ENCODE peak calls at places on chromosomes 1 and 21, in eight cellular contexts. H is cardiac muscle cell; X is IMR-90; N is CD8-positive, alpha-beta T cell; T is psoas muscle; M is endothelial cell of umbilical vein; C is prostate gland; A is brain microvascular endothelial cell. J is an unnamed sample.

GRCh38 chr1:97082160-97082848 is 360.7 kb downstream of the PTBP2 start:
- DNase-seq in C (no peak), N (no peak), M (no peak), T (no peak), H (no peak), X (no peak), A (no peak), J (no peak)

GRCh38 chr1:227559499-227559898 is 3.9 kb upstream of the ZNF678 start:
- DNase-seq in A (no peak), H (no peak), N (no peak), C (no peak), M (no peak), T (no peak), X (no peak), J (no peak)

GRCh38 chr1:150995896-150996295 is 10.8 kb downstream of the MINDY1 start:
- DNase-seq in N (no peak), H (peak), A (no peak), X (no peak), M (no peak), C (no peak), T (no peak), J (no peak)

GRCh38 chr1:53981220-53981619 is 35.1 kb downstream of the LRRC42 start:
- DNase-seq in N (no peak), M (no peak), C (no peak), H (no peak), A (peak), T (no peak), X (no peak), J (no peak)

GRCh38 chr1:53619811-53620619 is 118.9 kb downstream of the GLIS1 start:
- DNase-seq in T (no peak), N (no peak), X (peak), M (no peak), C (no peak), H (peak), A (no peak), J (peak)

GRCh38 chr1:162631546-162632233 is 574 bp upstream of the DDR2 start:
- DNase-seq in H (peak), N (no peak), A (peak), X (peak), C (no peak), M (peak), T (peak), J (no peak)

GRCh38 chr1:227437495-227438008 is 119.3 kb upstream of the CDC42BPA start:
- DNase-seq in C (no peak), X (peak), H (peak), M (peak), N (no peak), T (no peak), A (peak), J (no peak)

GRCh38 chr1:44049839-44050238 is 18.6 kb upstream of the SLC6A9 start:
- DNase-seq in X (peak), T (no peak), N (no peak), H (no peak), A (peak), C (no peak), M (peak), J (no peak)

GRCh38 chr1:6510493-6510892 is 19.0 kb upstream of the PLEKHG5 start:
- DNase-seq in X (no peak), H (no peak), T (no peak), A (no peak), C (no peak), M (no peak), N (no peak), J (no peak)

GRCh38 chr1:3638027-3638426 is 11.9 kb downstream of the WRAP73 start:
- DNase-seq in A (no peak), N (no peak), H (no peak), C (no peak), T (no peak), X (no peak), M (no peak), J (no peak)

GRCh38 chr1:236753554-236753953 is 41.5 kb upstream of the MTR start:
- DNase-seq in T (no peak), M (no peak), C (no peak), X (peak), H (peak), A (no peak), N (no peak), J (no peak)

GRCh38 chr1:118636004-118636403 is 352.1 kb downstream of the TBX15 start:
- DNase-seq in T (no peak), C (no peak), N (no peak), H (no peak), M (no peak), A (no peak), X (no peak), J (no peak)

GRCh38 chr21:32240708-32241433 is 38.0 kb downstream of the MIS18A start:
- DNase-seq in H (no peak), A (no peak), X (peak), M (no peak), T (no peak), N (no peak), C (no peak), J (no peak)

GRCh38 chr1:94296018-94296417 is 58.6 kb upstream of the ARHGAP29 start:
- DNase-seq in X (peak), H (no peak), A (peak), M (peak), C (no peak), N (no peak), T (no peak), J (no peak)

GRCh38 chr1:15352122-15352957 is 57.3 kb upstream of the EFHD2 start:
- DNase-seq in A (peak), X (peak), H (no peak), T (no peak), M (peak), N (peak), C (peak), J (no peak)

GRCh38 chr1:53068314-53069084 is 6.5 kb downstream of the PODN start:
- DNase-seq in M (no peak), A (no peak), N (no peak), C (no peak), X (no peak), T (no peak), H (no peak), J (peak)

GRCh38 chr1:31214316-31215082 is 25.2 kb downstream of the NKAIN1 start:
- DNase-seq in N (no peak), M (no peak), T (no peak), A (no peak), C (no peak), H (peak), X (no peak), J (no peak)

GRCh38 chr1:112790920-112791722 is 76.0 kb upstream of the PPM1J start:
- DNase-seq in X (no peak), N (no peak), A (no peak), T (no peak), C (no peak), H (no peak), M (no peak), J (no peak)

GRCh38 chr1:226181996-226182714 is 4.4 kb downstream of the ACBD3 start:
- DNase-seq in A (peak), T (peak), N (no peak), X (peak), H (peak), M (peak), C (no peak), J (no peak)

GRCh38 chr1:13570924-13571323 is 12.7 kb upstream of the PDPN start:
- DNase-seq in X (no peak), H (no peak), M (no peak), C (no peak), N (no peak), T (no peak), A (no peak), J (no peak)

GRCh38 chr1:51818487-51818886 is 60.0 kb downstream of the NRDC start:
- DNase-seq in C (no peak), T (no peak), M (no peak), H (no peak), X (no peak), N (no peak), A (no peak), J (no peak)

GRCh38 chr1:116847688-116848531 is 61.8 kb upstream of the PTGFRN start:
- DNase-seq in A (peak), H (no peak), M (peak), X (peak), T (peak), N (no peak), C (no peak), J (peak)

GRCh38 chr21:14602418-14602987 is 56.4 kb upstream of the SAMSN1 start:
- DNase-seq in X (no peak), M (no peak), C (no peak), H (no peak), N (no peak), T (no peak), A (no peak), J (no peak)

GRCh38 chr1:95953005-95953404 is 719.0 kb downstream of the RWDD3 start:
- DNase-seq in T (no peak), N (no peak), A (no peak), X (peak), H (peak), C (no peak), M (peak), J (no peak)

GRCh38 chr1:238370600-238370999 is 479.9 kb upstream of the ZP4 start:
- DNase-seq in A (no peak), M (no peak), H (no peak), C (no peak), T (no peak), X (no peak), N (no peak), J (no peak)

GRCh38 chr1:161172776-161173376 is 4.4 kb downstream of the B4GALT3 start:
- DNase-seq in N (no peak), C (no peak), T (peak), X (peak), M (no peak), A (peak), H (no peak), J (no peak)

GRCh38 chr1:222828939-222829338 is 14.1 kb downstream of the DISP1 start:
- DNase-seq in H (no peak), X (no peak), C (no peak), M (no peak), T (no peak), A (no peak), N (no peak), J (no peak)

GRCh38 chr21:45011911-45012660 is 62.3 kb upstream of the ADARB1 start:
- DNase-seq in C (no peak), X (peak), T (peak), A (peak), H (peak), M (peak), N (no peak), J (no peak)

GRCh38 chr1:25729774-25730173 is 70.2 kb upstream of the SELENON start:
- DNase-seq in C (no peak), M (peak), T (no peak), A (no peak), N (no peak), X (no peak), H (no peak), J (no peak)

GRCh38 chr1:68448365-68448764 is 1.4 kb downstream of the RPE65 start:
- DNase-seq in N (no peak), A (no peak), X (no peak), T (no peak), M (no peak), C (no peak), H (no peak), J (no peak)

GRCh38 chr1:230749150-230749549 is 2.0 kb downstream of the CAPN9 start:
- DNase-seq in M (no peak), A (no peak), X (no peak), N (no peak), H (no peak), T (no peak), C (no peak), J (no peak)
- H3K4me3 ChIP-seq in M (no peak), A (no peak), X (no peak), N (no peak), H (no peak), T (no peak), C (no peak), J (no peak)

GRCh38 chr1:201724039-201724759 is 104.8 kb upstream of the IPO9 start:
- DNase-seq in N (no peak), A (no peak), M (no peak), X (no peak), T (no peak), H (peak), C (no peak), J (no peak)

GRCh38 chr1:201726700-201727099 is 102.3 kb upstream of the IPO9 start:
- DNase-seq in C (no peak), T (no peak), M (no peak), H (no peak), X (no peak), A (no peak), N (no peak), J (no peak)

GRCh38 chr1:201721131-201722049 is 107.6 kb upstream of the IPO9 start:
- DNase-seq in A (peak), H (peak), C (no peak), T (no peak), N (no peak), M (no peak), X (peak), J (no peak)

GRCh38 chr1:201728731-201729130 is 100.2 kb upstream of the IPO9 start:
- DNase-seq in M (no peak), C (no peak), X (no peak), H (no peak), T (no peak), A (no peak), N (no peak), J (no peak)

GRCh38 chr1:201724760-201725105 is 104.2 kb upstream of the IPO9 start:
- DNase-seq in T (no peak), C (no peak), H (peak), X (peak), N (no peak), M (peak), A (no peak), J (no peak)
- H3K27ac ChIP-seq in T (peak), C (peak), H (peak), X (peak), N (no peak), M (no peak), A (no peak), J (peak)

GRCh38 chr1:182015360-182015759 is 46.2 kb downstream of the ZNF648 start:
- DNase-seq in N (no peak), X (no peak), M (no peak), T (no peak), A (no peak), H (no peak), C (no peak), J (no peak)
- TF ChIP-seq CTCF in N (no peak), X (no peak), M (no peak), T (no peak), A (no peak), H (no peak), C (no peak), J (no peak)

DNA sequence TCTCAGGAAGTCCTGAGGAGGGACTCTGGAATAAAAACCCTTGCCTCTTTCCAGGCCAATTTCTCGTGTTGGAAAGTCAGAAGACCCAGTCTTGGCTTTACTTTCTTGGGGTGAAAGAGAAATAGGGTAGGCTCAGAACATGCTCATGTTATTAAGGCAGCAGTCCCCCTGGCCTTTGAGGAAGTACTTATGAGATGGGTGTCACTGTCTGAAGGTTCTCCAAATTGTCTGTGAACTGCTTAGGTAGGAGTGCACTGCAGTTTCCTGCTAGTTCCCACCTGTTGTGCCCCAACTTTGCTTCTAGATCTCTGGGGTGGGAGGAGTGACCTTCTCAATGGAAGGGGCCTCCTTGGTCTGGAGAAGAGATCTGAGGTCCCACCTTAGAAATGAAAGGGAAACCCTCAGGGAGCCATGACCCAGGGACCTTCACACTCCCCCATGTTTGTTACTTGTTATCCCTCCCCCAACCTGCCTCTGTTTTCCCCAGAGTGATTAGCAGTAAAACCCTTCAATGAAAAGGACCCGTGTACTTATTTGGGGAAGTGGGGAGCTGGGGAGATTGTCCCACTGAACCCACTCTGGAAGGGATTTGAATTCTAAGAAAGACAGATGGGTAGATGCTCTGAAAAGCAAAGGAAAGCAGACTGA is 5.7 kb downstream of the ZNF691 start:
- DNase-seq in H (no peak), M (no peak), A (no peak), T (no peak), X (no peak), N (no peak), C (no peak), J (no peak)
- H3K4me3 ChIP-seq in H (no peak), M (no peak), A (no peak), T (no peak), X (no peak), N (no peak), C (no peak), J (no peak)

GRCh38 chr1:183105449-183105848 is 80.6 kb upstream of the LAMC2 start:
- DNase-seq in N (no peak), X (peak), A (peak), M (no peak), C (no peak), T (no peak), H (no peak), J (no peak)
- H3K27ac ChIP-seq in N (no peak), X (no peak), A (peak), M (no peak), C (no peak), T (peak), H (no peak), J (no peak)

GRCh38 chr1:110174961-110175360 is 24.7 kb downstream of the SLC6A17 start:
- DNase-seq in C (no peak), A (no peak), H (no peak), N (no peak), M (no peak), X (peak), T (no peak), J (no peak)

GRCh38 chr1:110172001-110172400 is 21.7 kb downstream of the SLC6A17 start:
- DNase-seq in A (no peak), N (no peak), M (no peak), T (no peak), X (no peak), H (no peak), C (no peak), J (no peak)

GRCh38 chr1:110171134-110171733 is 20.9 kb downstream of the SLC6A17 start:
- DNase-seq in X (no peak), C (no peak), T (no peak), A (no peak), H (no peak), M (no peak), N (no peak), J (no peak)

GRCh38 chr1:110176299-110176956 is 26.1 kb downstream of the SLC6A17 start:
- DNase-seq in M (peak), C (peak), T (peak), A (no peak), N (no peak), H (peak), X (no peak), J (no peak)

GRCh38 chr1:110173466-110174117 is 23.3 kb downstream of the SLC6A17 start:
- DNase-seq in X (peak), A (no peak), H (no peak), N (no peak), M (no peak), C (no peak), T (no peak), J (no peak)
- TF ChIP-seq CTCF in X (peak), A (no peak), H (no peak), N (no peak), M (no peak), C (no peak), T (no peak), J (no peak)

GRCh38 chr21:38611262-38611661 is 113.0 kb upstream of the ERG start:
- DNase-seq in H (no peak), A (no peak), N (no peak), M (no peak), X (no peak), C (no peak), T (no peak), J (no peak)
- H3K4me3 ChIP-seq in H (no peak), A (no peak), N (no peak), M (no peak), X (no peak), C (no peak), T (no peak), J (no peak)